ENCODE peak calls at places on chromosomes 4 and X, in four cellular contexts. Z is GM23338, B is esophagus squamous epithelium, R is right cardiac atrium. M is an unnamed sample.

GRCh38 chr4:76305033-76305687 is 1.4 kb upstream of the STBD1 start:
- DNase-seq in R (no peak), Z (no peak), B (no peak), M (no peak)

GRCh38 chrX:105695451-105695850 is 126.9 kb upstream of the NRK start:
- DNase-seq in Z (no peak), B (no peak), R (no peak), M (no peak)

GRCh38 chrX:2334237-2334636 is 166.5 kb downstream of the DHRSX start:
- DNase-seq in B (no peak), Z (no peak), R (no peak), M (no peak)

GRCh38 chr4:134952305-134952704 is 750.7 kb upstream of the PABPC4L start:
- DNase-seq in B (no peak), Z (no peak), R (no peak), M (no peak)

GRCh38 chr4:77930876-77931275 is 68.2 kb downstream of the MRPL1 start:
- DNase-seq in Z (no peak), B (no peak), R (no peak), M (no peak)

GRCh38 chr4:151569650-151570049 is 160.7 kb downstream of the FHIP1A start:
- DNase-seq in B (no peak), Z (no peak), R (no peak), M (no peak)

GRCh38 chrX:106698693-106699092 is 27.8 kb upstream of the RNF128 start:
- DNase-seq in R (no peak), B (no peak), Z (no peak), M (no peak)

GRCh38 chr4:126986005-126986404 is 646.8 kb upstream of the INTU start:
- DNase-seq in Z (no peak), B (no peak), R (no peak), M (no peak)

GRCh38 chr4:150243932-150244331 is 165.7 kb downstream of the DCLK2 start:
- DNase-seq in Z (no peak), B (no peak), R (no peak), M (no peak)

GRCh38 chr4:117560329-117560728 is 474.0 kb upstream of the NDST3 start:
- DNase-seq in B (no peak), R (no peak), Z (peak; percentile 4), M (no peak)

GRCh38 chr4:88008624-88009235 is 1.3 kb downstream of the PKD2 start:
- DNase-seq in Z (no peak), R (no peak), B (no peak), M (no peak)

GRCh38 chrX:154349979-154350378 is 24.5 kb downstream of the FLNA start:
- DNase-seq in R (no peak), B (no peak), Z (no peak), M (no peak)

GRCh38 chr4:152644130-152644529 is 35.7 kb downstream of the TMEM154 start:
- DNase-seq in Z (no peak), B (no peak), R (no peak), M (no peak)

GRCh38 chrX:154013614-154014360 is 5.9 kb downstream of the IRAK1 start:
- DNase-seq in B (no peak), R (no peak), Z (peak; percentile 64), M (no peak)

GRCh38 chrX:73867144-73867543 is 304.1 kb downstream of the CHIC1 start:
- DNase-seq in B (no peak), Z (no peak), R (no peak), M (no peak)

GRCh38 chr4:159069922-159070321 is 33.0 kb upstream of the RAPGEF2 start:
- DNase-seq in B (no peak), R (no peak), Z (no peak), M (no peak)

GRCh38 chrX:10103023-10103422 is 53.8 kb upstream of the CLCN4 start:
- DNase-seq in Z (no peak), B (no peak), R (no peak), M (no peak)

GRCh38 chrX:22310779-22311178 is 38.1 kb downstream of the CBLL2 start:
- DNase-seq in Z (no peak), R (no peak), B (no peak), M (no peak)

DNA sequence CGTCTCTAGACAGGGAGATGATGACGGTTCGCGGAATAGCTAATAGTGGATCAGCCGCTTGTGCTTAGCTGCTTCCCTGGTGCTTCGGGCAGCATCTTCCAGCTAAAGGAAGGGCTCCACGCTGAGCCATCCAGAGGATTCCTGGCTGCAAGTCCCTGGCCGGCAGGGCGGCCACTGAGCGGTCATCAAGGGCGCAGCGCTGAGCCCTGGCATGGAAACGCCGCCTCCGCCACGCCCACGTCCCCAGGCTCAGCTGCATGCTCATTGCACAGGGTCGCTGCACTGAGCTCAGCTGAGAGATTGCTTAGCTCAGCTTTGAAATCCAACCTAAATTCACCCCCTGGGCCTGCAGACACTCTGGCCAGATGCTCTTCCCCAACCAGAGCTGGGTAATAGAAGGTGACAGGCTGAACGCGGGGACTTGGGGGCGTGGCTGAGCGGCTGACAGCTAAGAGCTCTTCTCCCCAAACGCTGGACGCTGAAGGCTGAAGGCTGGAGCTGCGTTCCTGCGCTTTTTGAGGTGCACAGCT is 118.2 kb upstream of the KIT start:
- DNase-seq in R (peak; percentile 65), B (no peak), Z (peak; percentile 80), M (peak; percentile 81)
- H3K4me3 ChIP-seq in R (peak overlapping the region; percentile 58), B (peak overlapping the region; percentile 65), Z (peak overlapping the region; percentile 50), M (peak overlapping the region; percentile 40)

GRCh38 chr4:10366628-10367027 is 90.6 kb downstream of the ZNF518B start:
- DNase-seq in R (no peak), B (no peak), Z (no peak), M (no peak)
- H3K27me3 ChIP-seq in R (no peaks in the 10 kb centered on the region), B (no peaks in the 10 kb centered on the region), Z (no peaks in the 10 kb centered on the region), M (no peaks in the 10 kb centered on the region)

DNA sequence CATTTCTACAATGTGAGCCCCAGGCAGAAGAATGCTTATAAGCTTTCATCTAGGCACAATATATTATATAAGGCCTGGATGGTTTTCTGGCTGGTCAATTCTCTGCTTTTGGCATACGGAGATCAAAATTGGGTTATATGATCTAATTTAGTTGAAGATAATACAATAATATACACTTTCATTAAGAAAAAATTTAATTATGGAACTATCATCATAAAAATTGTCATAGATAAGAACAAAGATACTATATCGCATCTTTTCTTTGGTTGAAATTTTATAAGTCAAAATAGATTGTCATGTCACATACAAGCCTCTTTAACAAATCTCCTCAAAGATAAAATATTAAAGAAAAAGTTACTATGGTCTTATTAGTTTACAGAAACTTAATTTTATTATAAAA is 17.1 kb downstream of the DMD start:
- DNase-seq in R (no peak), Z (no peak), B (no peak), M (no peak)
- H3K4me3 ChIP-seq in R (no peak overlapping the region), Z (no peak overlapping the region), B (no peak overlapping the region), M (no peak overlapping the region)

DNA sequence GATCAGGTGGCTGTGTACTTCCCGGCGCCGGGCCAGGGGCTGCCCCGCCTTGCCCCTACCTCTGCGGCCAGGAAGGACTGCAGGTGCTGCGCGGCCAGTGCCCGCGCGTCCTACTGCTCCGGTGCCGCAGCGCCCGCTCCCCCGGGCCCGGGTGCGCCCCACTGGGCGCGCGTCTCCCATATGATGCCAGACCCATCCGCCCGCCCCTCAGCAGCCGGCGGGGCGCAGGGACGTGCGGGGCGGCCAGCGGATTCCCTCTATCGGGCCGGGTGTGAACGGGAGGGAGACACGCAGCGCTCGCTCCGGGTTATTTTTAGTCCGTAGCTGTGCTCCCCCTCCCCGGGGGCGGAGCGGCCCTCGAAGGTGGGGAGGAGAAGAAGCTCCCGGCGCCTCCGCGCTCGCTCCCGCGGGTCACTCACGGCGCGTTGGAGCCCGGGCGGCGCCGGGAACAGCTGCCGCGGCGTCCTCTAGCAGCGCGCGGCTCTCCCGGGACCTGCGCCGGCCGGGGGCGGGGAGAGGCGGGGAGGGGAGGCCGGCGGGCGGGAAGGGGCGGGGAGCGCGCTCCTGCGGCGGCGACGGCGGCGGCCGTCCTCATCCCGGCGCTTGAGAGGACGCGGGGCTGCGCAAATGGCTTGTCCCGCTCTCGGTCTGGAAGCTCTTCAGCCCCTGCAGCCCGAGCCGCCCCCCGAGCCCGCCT is 103.6 kb downstream of the UCHL1 start:
- DNase-seq in B (no peak), Z (peak; percentile 74), R (peak; percentile 81), M (peak; percentile 76)
- H3K27me3 ChIP-seq in B (no peaks in the 10 kb centered on the region), Z (peaks cover 89% of the 10 kb centered on the region), R (no peaks in the 10 kb centered on the region), M (no peaks in the 10 kb centered on the region)

GRCh38 chr4:28254003-28254402 is 1393.4 kb downstream of the STIM2 start:
- DNase-seq in R (no peak), B (no peak), Z (peak; percentile 6), M (no peak)
- H3K4me3 ChIP-seq in R (no peak overlapping the region), B (no peak overlapping the region), Z (no peak overlapping the region), M (no peak overlapping the region)

DNA sequence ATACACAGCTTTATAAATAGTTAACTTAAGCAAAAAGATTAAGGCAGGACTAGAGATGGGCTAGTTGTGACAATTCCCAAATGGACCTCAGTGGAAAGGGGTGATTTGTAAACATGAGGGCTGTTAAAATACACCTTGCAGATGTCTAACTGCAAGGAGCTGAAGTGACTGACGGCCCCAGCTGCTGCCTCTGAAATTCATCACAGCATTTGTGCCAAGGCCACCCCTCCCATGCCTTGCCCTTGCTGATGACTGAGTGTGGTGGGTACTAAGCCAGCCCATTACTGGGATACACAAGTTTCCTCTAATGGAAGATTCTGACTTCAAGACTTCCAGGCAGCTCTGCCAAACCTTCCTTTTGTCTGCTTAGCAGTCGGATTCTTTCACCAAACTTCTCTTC is 23.7 kb upstream of the EGFL6 start:
- DNase-seq in R (no peak), B (no peak), Z (no peak), M (no peak)
- H3K27me3 ChIP-seq in R (no peaks in the 10 kb centered on the region), B (no peaks in the 10 kb centered on the region), Z (no peaks in the 10 kb centered on the region), M (no peaks in the 10 kb centered on the region)

GRCh38 chr4:47817275-47817674 is 20.6 kb downstream of the CORIN start:
- DNase-seq in B (no peak), R (no peak), Z (no peak), M (no peak)

GRCh38 chr4:47809654-47810203 is 28.1 kb downstream of the CORIN start:
- DNase-seq in B (no peak), R (no peak), Z (no peak), M (no peak)

GRCh38 chr4:47816748-47817147 is 21.1 kb downstream of the CORIN start:
- DNase-seq in B (no peak), Z (no peak), R (no peak), M (no peak)

GRCh38 chr4:47814896-47815295 is 23.0 kb downstream of the CORIN start:
- DNase-seq in B (no peak), R (no peak), Z (no peak), M (no peak)
- H3K4me3 ChIP-seq in B (peak overlapping the region; percentile 5), R (no peak overlapping the region), Z (no peak overlapping the region), M (no peak overlapping the region)

GRCh38 chrX:23333842-23334535 is 660 bp upstream of the PTCHD1 start:
- DNase-seq in R (no peak), B (no peak), Z (peak; percentile 63), M (no peak)

GRCh38 chrX:23332888-23333821 is 1.5 kb upstream of the PTCHD1 start:
- DNase-seq in R (no peak), Z (peak; percentile 20), B (no peak), M (no peak)

GRCh38 chrX:23334536-23334870 is at the start of gene PTCHD1:
- DNase-seq in R (no peak), B (no peak), Z (no peak), M (no peak)

GRCh38 chrX:23332101-23332887 is 2.4 kb upstream of the PTCHD1 start:
- DNase-seq in Z (peak; percentile 50), R (no peak), B (no peak), M (no peak)

GRCh38 chrX:23331701-23332100 is 2.9 kb upstream of the PTCHD1 start:
- DNase-seq in R (no peak), Z (peak; percentile 43), B (no peak), M (no peak)
- H3K27me3 ChIP-seq in R (no peaks in the 10 kb centered on the region), Z (peaks cover 43% of the 10 kb centered on the region), B (no peaks in the 10 kb centered on the region), M (peaks cover 41% of the 10 kb centered on the region)

M was measured in suprapubic skin.